ENCODE peak calls at places on chromosome 14, in six cellular contexts. C is GM23248, G is mammary epithelial cell, T is neuronal stem cell, N is fibroblast of lung, A is H9. O is an unnamed sample.

GRCh38 chr14:24075485-24076301 is 4.3 kb downstream of the CPNE6 start:
- DNase-seq in G (no peak), T (no peak), A (no peak), C (no peak), N (no peak), O (no peak)

GRCh38 chr14:64717870-64718269 is 13.6 kb downstream of the PLEKHG3 start:
- DNase-seq in N (no peak), G (peak; percentile 60), A (no peak), T (no peak), C (no peak), O (peak; percentile 41)

GRCh38 chr14:94540031-94540794 is 21.0 kb upstream of the SERPINA4 start:
- DNase-seq in C (peak; percentile 13), G (no peak), N (peak; percentile 14), A (no peak), T (no peak), O (peak; percentile 69)

GRCh38 chr14:56008160-56008559 is 110.1 kb upstream of the PELI2 start:
- DNase-seq in C (no peak), A (no peak), G (no peak), N (no peak), T (no peak), O (no peak)

GRCh38 chr14:36521598-36522345 is 1.7 kb upstream of the NKX2-1 start:
- DNase-seq in A (peak; percentile 75), N (no peak), T (peak; percentile 35), G (no peak), C (no peak), O (peak; percentile 84)

GRCh38 chr14:73785834-73786631 is 65.6 kb upstream of the PTGR2 start:
- DNase-seq in A (peak; percentile 45), C (peak; percentile 96), T (no peak), G (peak; percentile 84), N (peak; percentile 98), O (peak; percentile 79)

GRCh38 chr14:28763914-28764848 is 2.4 kb upstream of the FOXG1 start:
- DNase-seq in T (no peak), C (no peak), G (no peak), A (peak; percentile 78), N (no peak), O (peak; percentile 69)

GRCh38 chr14:21104448-21105060 is 3.7 kb downstream of the TMEM253 start:
- DNase-seq in N (peak; percentile 81), A (peak; percentile 79), C (peak; percentile 94), G (peak; percentile 74), T (no peak), O (peak; percentile 92)

GRCh38 chr14:100586520-100587247 is 533 bp downstream of the BEGAIN start:
- DNase-seq in G (peak; percentile 75), C (peak; percentile 49), A (no peak), N (no peak), T (no peak), O (peak; percentile 67)
- H3K9ac ChIP-seq in G (peak overlapping the region; percentile 0), C (peak overlapping the region; percentile 49), A (no peak overlapping the region), N (no peak overlapping the region), T (peak overlapping the region; percentile 82), O (no peak overlapping the region)

GRCh38 chr14:105168496-105168978 is at the start of gene JAG2:
- DNase-seq in C (peak; percentile 33), N (no peak), T (peak; percentile 27), A (peak; percentile 73), G (peak; percentile 68), O (peak; percentile 88)
- H3K9ac ChIP-seq in C (no peak within 1 kb of the TSS), N (no peak within 1 kb of the TSS), T (peak within 1 kb of the TSS; percentile 90), A (no peak within 1 kb of the TSS), G (no peak within 1 kb of the TSS), O (no peak within 1 kb of the TSS)

DNA sequence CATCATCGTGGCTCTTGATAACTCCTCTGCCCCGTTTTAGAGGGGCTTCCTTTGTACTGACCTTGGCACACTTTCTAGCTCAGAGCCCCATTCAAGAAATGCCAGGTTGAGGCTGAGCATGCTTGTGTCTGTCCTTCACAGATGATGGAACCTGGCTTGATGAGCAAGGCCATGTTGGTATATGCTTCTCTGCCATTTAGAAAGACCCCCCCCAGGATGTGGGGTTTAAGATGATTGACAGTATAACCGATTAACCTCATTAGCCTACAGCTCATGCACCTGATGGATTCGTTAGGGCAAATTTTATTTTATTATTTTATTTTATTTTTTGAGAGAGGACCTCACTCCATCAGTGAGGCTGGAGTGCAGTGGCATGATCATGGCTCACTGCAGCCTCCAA is 21.0 kb downstream of the BATF start:
- DNase-seq in C (no peak), N (no peak), A (no peak), T (no peak), G (no peak), O (no peak)
- H3K9ac ChIP-seq in C (no peak overlapping the region), N (no peak overlapping the region), A (no peak overlapping the region), T (no peak overlapping the region), G (no peak overlapping the region), O (no peak overlapping the region)

DNA sequence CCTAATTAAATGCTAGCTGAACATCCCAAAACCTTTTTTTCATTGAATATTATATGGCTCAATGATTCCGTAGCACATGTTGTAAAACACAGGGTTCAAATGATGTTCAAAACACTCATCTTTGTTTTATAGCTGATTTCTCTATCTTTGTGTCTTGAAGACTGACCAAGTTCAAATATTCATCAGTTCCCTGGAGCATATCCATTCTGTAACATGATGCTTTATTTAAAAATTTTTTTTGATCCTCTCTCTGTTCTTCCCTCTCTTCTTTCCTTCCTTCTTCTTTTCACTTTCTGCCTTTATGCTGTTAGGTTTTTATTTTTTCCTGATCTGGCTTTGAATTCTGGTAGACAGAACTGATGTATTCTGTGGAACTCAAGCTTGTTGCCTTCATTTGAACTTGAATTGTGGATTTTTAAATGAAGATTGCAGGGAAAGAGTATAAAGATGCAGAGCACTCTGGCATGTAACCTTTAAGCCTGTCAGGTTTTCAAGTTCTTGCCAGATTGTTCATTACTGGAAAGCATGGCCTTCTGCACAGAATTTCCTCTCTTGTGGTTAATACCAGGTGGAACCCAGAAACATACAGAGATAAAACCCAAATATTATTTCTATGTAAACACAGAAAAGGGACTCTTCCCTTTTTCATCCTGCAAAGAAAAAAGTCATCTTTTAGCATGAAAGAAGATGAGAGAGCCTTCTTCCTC is 39.5 kb downstream of the PROX2 start:
- DNase-seq in T (no peak), N (peak; percentile 55), G (no peak), C (peak; percentile 34), A (no peak), O (no peak)
- H3K9ac ChIP-seq in T (no peak overlapping the region), N (no peak overlapping the region), G (no peak overlapping the region), C (no peak overlapping the region), A (no peak overlapping the region), O (no peak overlapping the region)

GRCh38 chr14:95683793-95684192 is 2.4 kb upstream of the TCL1B start:
- DNase-seq in G (no peak), C (peak; percentile 14), A (peak; percentile 72), T (no peak), N (no peak), O (peak; percentile 85)

GRCh38 chr14:95690815-95691214 is 4.6 kb downstream of the TCL1B start:
- DNase-seq in C (no peak), G (no peak), T (no peak), N (no peak), A (no peak), O (peak; percentile 39)

GRCh38 chr14:95689441-95689840 is 3.2 kb downstream of the TCL1B start:
- DNase-seq in A (no peak), C (no peak), T (no peak), G (no peak), N (no peak), O (peak; percentile 22)

GRCh38 chr14:95685978-95686922 is at the start of gene TCL1B:
- DNase-seq in N (no peak), A (peak; percentile 68), C (no peak), T (no peak), G (no peak), O (peak; percentile 61)

DNA sequence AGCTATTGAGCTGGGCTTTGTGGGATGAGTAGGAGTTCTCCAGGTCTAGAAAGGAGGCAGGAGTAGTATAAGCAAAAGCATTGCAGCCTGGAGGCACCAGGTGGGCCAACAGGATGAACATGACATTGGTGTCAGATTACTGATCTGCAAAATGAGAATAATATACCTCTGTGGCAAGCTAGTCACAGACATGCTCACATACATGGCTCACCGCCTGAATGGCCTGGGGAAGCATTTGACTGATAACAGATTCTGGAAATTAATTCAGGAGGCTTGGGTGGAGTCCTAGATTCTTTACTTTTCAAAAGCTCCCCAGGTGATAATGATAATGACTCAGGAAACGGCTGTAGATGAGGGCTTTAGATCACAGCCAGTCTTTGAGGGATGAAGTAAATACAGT is 709 bp downstream of the TCL1B start:
- DNase-seq in T (no peak), A (no peak), N (no peak), G (no peak), C (no peak), O (peak; percentile 44)
- H3K9ac ChIP-seq in T (no peak overlapping the region), A (no peak overlapping the region), N (no peak overlapping the region), G (no peak overlapping the region), C (no peak overlapping the region), O (no peak overlapping the region)

GRCh38 chr14:35355981-35356839 is 48.3 kb downstream of the NFKBIA start:
- DNase-seq in T (no peak), A (no peak), C (peak; percentile 60), G (no peak), N (no peak), O (peak; percentile 84)
- H3K9ac ChIP-seq in T (peak overlapping the region; percentile 47), A (no peak overlapping the region), C (no peak overlapping the region), G (no peak overlapping the region), N (no peak overlapping the region), O (peak overlapping the region; percentile 70)

GRCh38 chr14:91429385-91429784 is 11.8 kb upstream of the CCDC88C start:
- DNase-seq in C (no peak), N (no peak), T (no peak), A (no peak), G (no peak), O (no peak)

GRCh38 chr14:91420686-91421085 is 3.1 kb upstream of the CCDC88C start:
- DNase-seq in T (no peak), C (no peak), G (no peak), A (no peak), N (no peak), O (no peak)

GRCh38 chr14:91424813-91425719 is 7.4 kb upstream of the CCDC88C start:
- DNase-seq in G (no peak), C (no peak), T (no peak), N (no peak), A (no peak), O (no peak)

GRCh38 chr14:91425720-91426032 is 8.1 kb upstream of the CCDC88C start:
- DNase-seq in G (no peak), T (no peak), A (no peak), N (no peak), C (no peak), O (no peak)
- H3K9ac ChIP-seq in G (no peak overlapping the region), T (no peak overlapping the region), A (no peak overlapping the region), N (no peak overlapping the region), C (no peak overlapping the region), O (no peak overlapping the region)